ENCODE peak calls at places on chromosomes 12 and 14, in nine cellular contexts. I, K, B, Z, A, G, Y, L and Q are unnamed samples.

GRCh38 chr12:69966409-69966808 is 141.4 kb downstream of the MYRFL start:
- DNase-seq in I (peak; percentile 65), K (no peak), B (peak; percentile 79), Z (peak; percentile 97), A (no peak), G (peak; percentile 29), Y (no peak), L (peak; percentile 45), Q (no peak)

GRCh38 chr12:25458047-25458552 is 95.0 kb downstream of the LMNTD1 start:
- DNase-seq in I (peak; percentile 94), K (no peak), B (peak; percentile 88), Z (peak; percentile 96), A (no peak), G (no peak), Y (peak; percentile 88), L (no peak), Q (no peak)

GRCh38 chr12:49983892-49984291 is 11.1 kb downstream of the AQP6 start:
- DNase-seq in I (peak; percentile 82), K (no peak), B (peak; percentile 73), Z (peak; percentile 72), A (no peak), G (no peak), Y (peak; percentile 73), L (peak; percentile 41), Q (no peak)

GRCh38 chr12:51601241-51601640 is 10.2 kb downstream of the SCN8A start:
- DNase-seq in I (no peak), K (no peak), B (no peak), Z (peak; percentile 67), A (no peak), G (no peak), Y (no peak), L (no peak), Q (no peak)

GRCh38 chr12:69648476-69648875 is 37.8 kb upstream of the LRRC10 start:
- DNase-seq in I (peak; percentile 20), K (no peak), B (peak; percentile 93), Z (peak; percentile 89), A (no peak), G (no peak), Y (no peak), L (no peak), Q (no peak)

GRCh38 chr12:45938566-45938965 is 51.8 kb downstream of the SCAF11 start:
- DNase-seq in I (no peak), K (no peak), B (no peak), Z (no peak), A (no peak), G (no peak), Y (no peak), L (no peak), Q (no peak)

GRCh38 chr14:22463763-22464173 is 125.3 kb downstream of the DAD1 start:
- DNase-seq in I (no peak), K (peak; percentile 59), B (no peak), Z (no peak), A (no peak), G (peak; percentile 18), Y (no peak), L (no peak), Q (no peak)

GRCh38 chr14:99674776-99675175 is 9.3 kb upstream of the CYP46A1 start:
- DNase-seq in I (no peak), K (peak; percentile 41), B (no peak), Z (no peak), A (no peak), G (no peak), Y (no peak), L (no peak), Q (no peak)

GRCh38 chr14:57008534-57008933 is 198.3 kb upstream of the OTX2 start:
- DNase-seq in I (no peak), K (no peak), B (no peak), Z (no peak), A (no peak), G (no peak), Y (peak; percentile 30), L (no peak), Q (no peak)

GRCh38 chr12:109728921-109729836 is 15.6 kb downstream of the FAM222A start:
- DNase-seq in I (no peak), K (peak; percentile 31), B (no peak), Z (peak; percentile 15), A (no peak), G (no peak), Y (no peak), L (peak; percentile 45), Q (no peak)

GRCh38 chr12:9334026-9334692 is 126.0 kb upstream of the PZP start:
- DNase-seq in I (no peak), K (no peak), B (peak; percentile 44), Z (peak; percentile 50), A (no peak), G (no peak), Y (no peak), L (no peak), Q (no peak)

GRCh38 chr14:61212546-61212945 is 68.6 kb downstream of the TMEM30B start:
- DNase-seq in I (no peak), K (no peak), B (no peak), Z (no peak), A (no peak), G (no peak), Y (no peak), L (no peak), Q (no peak)

GRCh38 chr12:130018614-130019013 is 114.8 kb upstream of the TMEM132D start:
- DNase-seq in I (no peak), K (no peak), B (no peak), Z (no peak), A (no peak), G (no peak), Y (no peak), L (no peak), Q (no peak)

GRCh38 chr14:52023518-52023917 is 34.2 kb downstream of the RTRAF start:
- DNase-seq in I (peak; percentile 76), K (no peak), B (peak; percentile 86), Z (peak; percentile 44), A (no peak), G (no peak), Y (no peak), L (no peak), Q (no peak)

GRCh38 chr12:12915654-12916053 is 24.3 kb downstream of the GPRC5A start:
- DNase-seq in I (no peak), K (no peak), B (no peak), Z (no peak), A (no peak), G (no peak), Y (no peak), L (no peak), Q (no peak)

GRCh38 chr12:19799216-19799615 is 359.9 kb downstream of the AEBP2 start:
- DNase-seq in I (no peak), K (no peak), B (no peak), Z (peak; percentile 42), A (no peak), G (no peak), Y (no peak), L (no peak), Q (no peak)

GRCh38 chr12:30840715-30841114 is 85.8 kb upstream of the TSPAN11 start:
- DNase-seq in I (no peak), K (no peak), B (no peak), Z (no peak), A (no peak), G (no peak), Y (no peak), L (no peak), Q (no peak)

GRCh38 chr14:22185191-22185590 is 403.8 kb downstream of the DAD1 start:
- DNase-seq in I (no peak), K (no peak), B (no peak), Z (peak; percentile 60), A (no peak), G (no peak), Y (no peak), L (no peak), Q (no peak)

GRCh38 chr12:88562846-88563582 is 17.3 kb downstream of the KITLG start:
- DNase-seq in I (no peak), K (no peak), B (peak; percentile 60), Z (peak; percentile 80), A (no peak), G (no peak), Y (no peak), L (no peak), Q (no peak)

DNA sequence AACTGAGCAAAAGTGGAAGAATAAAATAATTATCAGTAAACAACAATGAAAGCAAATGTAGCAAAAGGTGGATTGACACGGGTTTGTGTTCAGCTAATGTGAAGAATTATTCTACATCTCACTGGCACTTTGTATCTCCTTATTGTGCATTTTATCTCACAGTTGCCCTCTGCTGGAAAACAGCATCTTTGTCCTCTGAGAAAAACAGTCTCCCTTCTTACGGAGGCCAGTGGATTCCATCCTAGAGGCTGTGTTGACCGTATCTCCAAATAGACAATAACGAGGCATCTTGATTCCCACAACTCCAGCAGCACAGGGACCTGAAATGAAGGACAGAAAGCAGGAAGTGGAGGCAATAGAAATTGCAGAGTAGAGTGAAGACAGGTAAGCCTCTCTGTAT is 51.3 kb upstream of the PLBD1 start:
- DNase-seq in I (no peak), K (no peak), B (peak; percentile 17), Z (peak; percentile 45), A (no peak), G (no peak), Y (no peak), L (no peak), Q (no peak)
- TF ChIP-seq CTCF in I (peak; percentile 5), K (no peak), B (peak; percentile 58), Z (peak; percentile 51), A (peak; percentile 72), G (peak; percentile 65), Y (peak; percentile 52), L (peak; percentile 29), Q (no peak)

GRCh38 chr14:74563621-74564159 is 48.3 kb downstream of the LTBP2 start:
- DNase-seq in I (no peak), K (no peak), B (no peak), Z (no peak), A (no peak), G (no peak), Y (no peak), L (no peak), Q (no peak)
- TF ChIP-seq CTCF in I (no peak), K (no peak), B (no peak), Z (no peak), A (no peak), G (no peak), Y (no peak), L (no peak), Q (no peak)

GRCh38 chr12:53251477-53252348 is 16.4 kb upstream of the ESPL1 start:
- DNase-seq in I (no peak), K (peak; percentile 90), B (peak; percentile 67), Z (peak; percentile 71), A (peak; percentile 64), G (peak; percentile 83), Y (no peak), L (peak; percentile 85), Q (peak; percentile 77)
- TF ChIP-seq CTCF in I (peak; percentile 40), K (no peak), B (peak; percentile 55), Z (peak; percentile 66), A (peak; percentile 46), G (peak; percentile 51), Y (peak; percentile 57), L (peak; percentile 46), Q (no peak)

DNA sequence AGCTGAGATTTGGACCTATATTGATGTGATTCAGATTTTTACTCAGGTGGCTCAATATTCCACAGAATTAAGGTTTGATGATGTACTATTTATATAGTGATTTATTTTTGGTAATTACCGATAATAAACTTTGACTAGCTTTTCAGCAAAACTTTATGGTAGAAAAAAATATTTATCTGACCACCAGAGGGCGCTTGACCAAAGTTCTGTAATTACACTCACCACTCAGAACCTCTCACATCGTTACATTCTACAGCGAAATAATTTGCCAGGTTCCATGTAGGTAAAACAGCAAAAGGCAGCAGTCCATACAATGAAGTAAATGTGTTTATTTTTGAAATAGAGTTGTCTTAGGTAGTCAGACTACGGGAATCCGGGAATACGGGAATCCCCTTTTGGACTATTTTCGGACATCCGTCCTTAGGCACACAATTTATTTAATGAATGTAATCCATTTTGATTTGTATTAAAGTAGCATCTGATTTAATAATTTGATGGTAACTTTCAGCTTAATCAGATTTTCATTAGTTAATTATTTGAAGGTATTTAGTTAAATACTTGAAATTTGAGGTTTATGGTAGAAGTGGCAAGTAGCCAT is 143.0 kb upstream of the DDHD1 start:
- DNase-seq in I (no peak), K (no peak), B (peak; percentile 42), Z (peak; percentile 28), A (peak; percentile 26), G (no peak), Y (no peak), L (no peak), Q (no peak)
- TF ChIP-seq CTCF in I (peak; percentile 35), K (peak; percentile 78), B (peak; percentile 61), Z (peak; percentile 33), A (peak; percentile 88), G (peak; percentile 77), Y (peak; percentile 55), L (peak; percentile 77), Q (peak; percentile 44)